ENCODE peak calls at places on chromosome 2, in six cellular contexts. One of them, this sample, is unnamed.

GRCh38 chr2:63064197-63064596 is 13.6 kb downstream of the OTX1 start:
- DNase-seq in memory B cell: no peak
- DNase-seq in left ventricle myocardium inferior: no peak
- DNase-seq in heart left ventricle: no peak
- DNase-seq in renal cortical epithelial cell: no peak
- DNase-seq in activated T-cell treated with anti-CD3 and anti-CD28 coated beads for 24 hours: no peak
- DNase-seq in this sample: no peak

GRCh38 chr2:127486247-127486912 is 39.9 kb downstream of the IWS1 start:
- DNase-seq in left ventricle myocardium inferior: no peak
- DNase-seq in activated T-cell treated with anti-CD3 and anti-CD28 coated beads for 24 hours: no peak
- DNase-seq in heart left ventricle: no peak
- DNase-seq in memory B cell: no peak
- DNase-seq in renal cortical epithelial cell: no peak
- DNase-seq in this sample: no peak

GRCh38 chr2:70958759-70959158 is 19.7 kb upstream of the ANKRD53 start:
- DNase-seq in activated T-cell treated with anti-CD3 and anti-CD28 coated beads for 24 hours: no peak
- DNase-seq in memory B cell: peak
- DNase-seq in renal cortical epithelial cell: no peak
- DNase-seq in heart left ventricle: no peak
- DNase-seq in left ventricle myocardium inferior: no peak
- DNase-seq in this sample: no peak

GRCh38 chr2:178455947-178456346 is 4.8 kb downstream of the PJVK start:
- DNase-seq in memory B cell: no peak
- DNase-seq in left ventricle myocardium inferior: no peak
- DNase-seq in heart left ventricle: no peak
- DNase-seq in activated T-cell treated with anti-CD3 and anti-CD28 coated beads for 24 hours: no peak
- DNase-seq in renal cortical epithelial cell: no peak
- DNase-seq in this sample: no peak

GRCh38 chr2:113252047-113252582 is 26.6 kb downstream of the PAX8 start:
- DNase-seq in left ventricle myocardium inferior: no peak
- DNase-seq in memory B cell: no peak
- DNase-seq in activated T-cell treated with anti-CD3 and anti-CD28 coated beads for 24 hours: no peak
- DNase-seq in heart left ventricle: no peak
- DNase-seq in renal cortical epithelial cell: no peak
- DNase-seq in this sample: no peak

GRCh38 chr2:207937818-207938217 is 87.5 kb downstream of the PLEKHM3 start:
- DNase-seq in renal cortical epithelial cell: peak
- DNase-seq in memory B cell: no peak
- DNase-seq in left ventricle myocardium inferior: no peak
- DNase-seq in activated T-cell treated with anti-CD3 and anti-CD28 coated beads for 24 hours: no peak
- DNase-seq in heart left ventricle: no peak
- DNase-seq in this sample: no peak

GRCh38 chr2:10382313-10383061 is 65.6 kb downstream of the ODC1 start:
- DNase-seq in activated T-cell treated with anti-CD3 and anti-CD28 coated beads for 24 hours: no peak
- DNase-seq in heart left ventricle: peak
- DNase-seq in renal cortical epithelial cell: peak
- DNase-seq in memory B cell: peak
- DNase-seq in left ventricle myocardium inferior: no peak
- DNase-seq in this sample: no peak

GRCh38 chr2:240236217-240237111 is 96.0 kb upstream of the OTOS start:
- DNase-seq in activated T-cell treated with anti-CD3 and anti-CD28 coated beads for 24 hours: no peak
- DNase-seq in renal cortical epithelial cell: no peak
- DNase-seq in memory B cell: no peak
- DNase-seq in left ventricle myocardium inferior: peak
- DNase-seq in heart left ventricle: peak
- DNase-seq in this sample: no peak

GRCh38 chr2:160355080-160355479 is 138.5 kb downstream of the RBMS1 start:
- DNase-seq in renal cortical epithelial cell: no peak
- DNase-seq in activated T-cell treated with anti-CD3 and anti-CD28 coated beads for 24 hours: no peak
- DNase-seq in memory B cell: no peak
- DNase-seq in left ventricle myocardium inferior: no peak
- DNase-seq in heart left ventricle: no peak
- DNase-seq in this sample: no peak

GRCh38 chr2:42054657-42055430 is 7.0 kb downstream of the PKDCC start:
- DNase-seq in renal cortical epithelial cell: no peak
- DNase-seq in memory B cell: no peak
- DNase-seq in heart left ventricle: no peak
- DNase-seq in left ventricle myocardium inferior: no peak
- DNase-seq in activated T-cell treated with anti-CD3 and anti-CD28 coated beads for 24 hours: no peak
- DNase-seq in this sample: no peak

GRCh38 chr2:170973492-170974303 is 44.6 kb downstream of the GORASP2 start:
- DNase-seq in activated T-cell treated with anti-CD3 and anti-CD28 coated beads for 24 hours: peak
- DNase-seq in left ventricle myocardium inferior: peak
- DNase-seq in memory B cell: peak
- DNase-seq in heart left ventricle: peak
- DNase-seq in renal cortical epithelial cell: peak
- DNase-seq in this sample: peak

GRCh38 chr2:55862269-55862668 is 61.3 kb downstream of the EFEMP1 start:
- DNase-seq in renal cortical epithelial cell: peak
- DNase-seq in activated T-cell treated with anti-CD3 and anti-CD28 coated beads for 24 hours: no peak
- DNase-seq in left ventricle myocardium inferior: no peak
- DNase-seq in memory B cell: no peak
- DNase-seq in heart left ventricle: no peak
- DNase-seq in this sample: no peak

GRCh38 chr2:238487134-238487533 is 60.4 kb downstream of the ASB1 start:
- DNase-seq in activated T-cell treated with anti-CD3 and anti-CD28 coated beads for 24 hours: no peak
- DNase-seq in left ventricle myocardium inferior: no peak
- DNase-seq in heart left ventricle: no peak
- DNase-seq in memory B cell: peak
- DNase-seq in renal cortical epithelial cell: no peak
- DNase-seq in this sample: no peak

GRCh38 chr2:132503621-132504200 is 87.1 kb downstream of the GPR39 start:
- DNase-seq in activated T-cell treated with anti-CD3 and anti-CD28 coated beads for 24 hours: no peak
- DNase-seq in left ventricle myocardium inferior: no peak
- DNase-seq in heart left ventricle: no peak
- DNase-seq in renal cortical epithelial cell: no peak
- DNase-seq in memory B cell: no peak
- DNase-seq in this sample: no peak

GRCh38 chr2:23445450-23445868 is 60.5 kb downstream of the KLHL29 start:
- DNase-seq in heart left ventricle: no peak
- DNase-seq in left ventricle myocardium inferior: no peak
- DNase-seq in renal cortical epithelial cell: peak
- DNase-seq in activated T-cell treated with anti-CD3 and anti-CD28 coated beads for 24 hours: no peak
- DNase-seq in memory B cell: no peak
- DNase-seq in this sample: no peak

GRCh38 chr2:111176867-111177266 is 56.2 kb downstream of the BCL2L11 start:
- DNase-seq in heart left ventricle: no peak
- DNase-seq in activated T-cell treated with anti-CD3 and anti-CD28 coated beads for 24 hours: no peak
- DNase-seq in left ventricle myocardium inferior: no peak
- DNase-seq in renal cortical epithelial cell: no peak
- DNase-seq in memory B cell: no peak
- DNase-seq in this sample: no peak

GRCh38 chr2:88540346-88540745 is 86.9 kb downstream of the EIF2AK3 start:
- DNase-seq in activated T-cell treated with anti-CD3 and anti-CD28 coated beads for 24 hours: no peak
- DNase-seq in heart left ventricle: no peak
- DNase-seq in renal cortical epithelial cell: peak
- DNase-seq in left ventricle myocardium inferior: no peak
- DNase-seq in memory B cell: no peak
- DNase-seq in this sample: no peak

GRCh38 chr2:6970976-6971480 is 53.8 kb downstream of the RNF144A start:
- DNase-seq in memory B cell: no peak
- DNase-seq in renal cortical epithelial cell: peak
- DNase-seq in left ventricle myocardium inferior: no peak
- DNase-seq in activated T-cell treated with anti-CD3 and anti-CD28 coated beads for 24 hours: no peak
- DNase-seq in heart left ventricle: no peak
- DNase-seq in this sample: no peak

GRCh38 chr2:181742908-181743722 is 62.8 kb upstream of the NEUROD1 start:
- DNase-seq in memory B cell: peak
- DNase-seq in left ventricle myocardium inferior: no peak
- DNase-seq in renal cortical epithelial cell: peak
- DNase-seq in activated T-cell treated with anti-CD3 and anti-CD28 coated beads for 24 hours: peak
- DNase-seq in heart left ventricle: no peak
- DNase-seq in this sample: no peak

GRCh38 chr2:195932-196331 is 67.9 kb downstream of the SH3YL1 start:
- DNase-seq in heart left ventricle: no peak
- DNase-seq in left ventricle myocardium inferior: no peak
- DNase-seq in memory B cell: no peak
- DNase-seq in renal cortical epithelial cell: no peak
- DNase-seq in activated T-cell treated with anti-CD3 and anti-CD28 coated beads for 24 hours: no peak
- DNase-seq in this sample: no peak

GRCh38 chr2:202035089-202035940 is 1.7 kb downstream of the FZD7 start:
- DNase-seq in memory B cell: peak
- DNase-seq in renal cortical epithelial cell: peak
- DNase-seq in activated T-cell treated with anti-CD3 and anti-CD28 coated beads for 24 hours: no peak
- DNase-seq in heart left ventricle: peak
- DNase-seq in left ventricle myocardium inferior: peak
- DNase-seq in this sample: no peak

GRCh38 chr2:233929352-233929843 is 12.2 kb downstream of the TRPM8 start:
- DNase-seq in activated T-cell treated with anti-CD3 and anti-CD28 coated beads for 24 hours: no peak
- DNase-seq in left ventricle myocardium inferior: no peak
- DNase-seq in memory B cell: no peak
- DNase-seq in heart left ventricle: no peak
- DNase-seq in renal cortical epithelial cell: peak
- DNase-seq in this sample: no peak

GRCh38 chr2:95046371-95047112 is 21.0 kb downstream of the MAL start:
- DNase-seq in memory B cell: no peak
- DNase-seq in renal cortical epithelial cell: no peak
- DNase-seq in left ventricle myocardium inferior: no peak
- DNase-seq in activated T-cell treated with anti-CD3 and anti-CD28 coated beads for 24 hours: no peak
- DNase-seq in heart left ventricle: no peak
- DNase-seq in this sample: no peak

GRCh38 chr2:217010173-217010572 is 150.3 kb upstream of the TNP1 start:
- DNase-seq in heart left ventricle: no peak
- DNase-seq in left ventricle myocardium inferior: no peak
- DNase-seq in activated T-cell treated with anti-CD3 and anti-CD28 coated beads for 24 hours: no peak
- DNase-seq in renal cortical epithelial cell: no peak
- DNase-seq in memory B cell: no peak
- DNase-seq in this sample: no peak

GRCh38 chr2:192148241-192148619 is 46.5 kb downstream of the TMEFF2 start:
- DNase-seq in memory B cell: no peak
- DNase-seq in renal cortical epithelial cell: no peak
- DNase-seq in left ventricle myocardium inferior: no peak
- DNase-seq in heart left ventricle: no peak
- DNase-seq in activated T-cell treated with anti-CD3 and anti-CD28 coated beads for 24 hours: no peak
- DNase-seq in this sample: no peak

GRCh38 chr2:55169359-55169758 is 62.7 kb downstream of the CLHC1 start:
- DNase-seq in left ventricle myocardium inferior: no peak
- DNase-seq in activated T-cell treated with anti-CD3 and anti-CD28 coated beads for 24 hours: no peak
- DNase-seq in renal cortical epithelial cell: no peak
- DNase-seq in memory B cell: no peak
- DNase-seq in heart left ventricle: no peak
- DNase-seq in this sample: no peak

GRCh38 chr2:97675714-97676113 is 6.2 kb downstream of the C2orf92 start:
- DNase-seq in heart left ventricle: no peak
- DNase-seq in activated T-cell treated with anti-CD3 and anti-CD28 coated beads for 24 hours: no peak
- DNase-seq in memory B cell: no peak
- DNase-seq in left ventricle myocardium inferior: no peak
- DNase-seq in renal cortical epithelial cell: no peak
- DNase-seq in this sample: no peak

GRCh38 chr2:234967874-234968208 is 16.0 kb downstream of the SH3BP4 start:
- DNase-seq in left ventricle myocardium inferior: no peak
- DNase-seq in memory B cell: no peak
- DNase-seq in renal cortical epithelial cell: no peak
- DNase-seq in heart left ventricle: no peak
- DNase-seq in activated T-cell treated with anti-CD3 and anti-CD28 coated beads for 24 hours: no peak
- DNase-seq in this sample: no peak

GRCh38 chr2:129189617-129190016 is 789.8 kb upstream of the RAB6C start:
- DNase-seq in activated T-cell treated with anti-CD3 and anti-CD28 coated beads for 24 hours: no peak
- DNase-seq in memory B cell: no peak
- DNase-seq in heart left ventricle: no peak
- DNase-seq in renal cortical epithelial cell: no peak
- DNase-seq in left ventricle myocardium inferior: no peak
- DNase-seq in this sample: no peak

GRCh38 chr2:203330434-203330833 is 2.2 kb downstream of the ABI2 start:
- DNase-seq in heart left ventricle: no peak
- DNase-seq in memory B cell: no peak
- DNase-seq in left ventricle myocardium inferior: no peak
- DNase-seq in activated T-cell treated with anti-CD3 and anti-CD28 coated beads for 24 hours: no peak
- DNase-seq in renal cortical epithelial cell: peak
- DNase-seq in this sample: no peak

GRCh38 chr2:241872313-241872642 is 2.7 kb downstream of the RTP5 start:
- DNase-seq in renal cortical epithelial cell: no peak
- DNase-seq in activated T-cell treated with anti-CD3 and anti-CD28 coated beads for 24 hours: no peak
- DNase-seq in left ventricle myocardium inferior: no peak
- DNase-seq in memory B cell: no peak
- DNase-seq in heart left ventricle: no peak
- DNase-seq in this sample: no peak

GRCh38 chr2:43060435-43061016 is 165.9 kb downstream of the ZFP36L2 start:
- DNase-seq in renal cortical epithelial cell: no peak
- DNase-seq in memory B cell: no peak
- DNase-seq in left ventricle myocardium inferior: no peak
- DNase-seq in activated T-cell treated with anti-CD3 and anti-CD28 coated beads for 24 hours: no peak
- DNase-seq in heart left ventricle: no peak
- DNase-seq in this sample: no peak

GRCh38 chr2:43212216-43212828 is 14.1 kb downstream of the ZFP36L2 start:
- DNase-seq in heart left ventricle: no peak
- DNase-seq in left ventricle myocardium inferior: no peak
- DNase-seq in renal cortical epithelial cell: no peak
- DNase-seq in activated T-cell treated with anti-CD3 and anti-CD28 coated beads for 24 hours: no peak
- DNase-seq in memory B cell: no peak
- DNase-seq in this sample: no peak

GRCh38 chr2:3127279-3127690 is 250.3 kb downstream of the EIPR1 start:
- DNase-seq in renal cortical epithelial cell: no peak
- DNase-seq in left ventricle myocardium inferior: no peak
- DNase-seq in heart left ventricle: no peak
- DNase-seq in memory B cell: no peak
- DNase-seq in activated T-cell treated with anti-CD3 and anti-CD28 coated beads for 24 hours: no peak
- DNase-seq in this sample: no peak

GRCh38 chr2:181454990-181455520 is 2.1 kb upstream of the ITGA4 start:
- DNase-seq in memory B cell: no peak
- DNase-seq in heart left ventricle: no peak
- DNase-seq in renal cortical epithelial cell: no peak
- DNase-seq in left ventricle myocardium inferior: no peak
- DNase-seq in activated T-cell treated with anti-CD3 and anti-CD28 coated beads for 24 hours: no peak
- DNase-seq in this sample: no peak

GRCh38 chr2:105515581-105516415 is 116.9 kb upstream of the FHL2 start:
- DNase-seq in memory B cell: no peak
- DNase-seq in activated T-cell treated with anti-CD3 and anti-CD28 coated beads for 24 hours: no peak
- DNase-seq in heart left ventricle: peak
- DNase-seq in renal cortical epithelial cell: peak
- DNase-seq in left ventricle myocardium inferior: peak
- DNase-seq in this sample: no peak

GRCh38 chr2:135960598-135961551 is 24.6 kb downstream of the DARS1 start:
- DNase-seq in left ventricle myocardium inferior: no peak
- DNase-seq in activated T-cell treated with anti-CD3 and anti-CD28 coated beads for 24 hours: no peak
- DNase-seq in renal cortical epithelial cell: peak
- DNase-seq in heart left ventricle: no peak
- DNase-seq in memory B cell: no peak
- DNase-seq in this sample: no peak

GRCh38 chr2:20136149-20136548 is 84.7 kb upstream of the LAPTM4A start:
- DNase-seq in activated T-cell treated with anti-CD3 and anti-CD28 coated beads for 24 hours: no peak
- DNase-seq in heart left ventricle: no peak
- DNase-seq in left ventricle myocardium inferior: no peak
- DNase-seq in renal cortical epithelial cell: no peak
- DNase-seq in memory B cell: no peak
- DNase-seq in this sample: no peak

GRCh38 chr2:96874099-96874831 is 4.4 kb upstream of the SEMA4C start:
- DNase-seq in memory B cell: peak
- DNase-seq in heart left ventricle: no peak
- DNase-seq in renal cortical epithelial cell: no peak
- DNase-seq in left ventricle myocardium inferior: no peak
- DNase-seq in activated T-cell treated with anti-CD3 and anti-CD28 coated beads for 24 hours: no peak
- DNase-seq in this sample: no peak

This sample was measured in 8988T.